ENCODE peak calls at places on chromosomes 16 and 17, in nine cellular contexts. T is nephron progenitor cell; Z is H1; E is omental fat pad; K is AG04449; M is hepatocyte; B is natural killer cell; C is right lobe of liver; R is CD4-positive, alpha-beta T cell. W is an unnamed sample.

GRCh38 chr17:78172284-78173024 is 4.1 kb downstream of the SYNGR2 start:
- DNase-seq in T (no peak), R (no peak), B (no peak), E (no peak), C (no peak), Z (no peak), K (no peak), M (no peak), W (peak)

GRCh38 chr16:85551319-85551978 is 61.7 kb upstream of the GSE1 start:
- DNase-seq in M (no peak), R (no peak), B (no peak), E (no peak), Z (no peak), C (no peak), T (no peak), K (no peak), W (peak)

GRCh38 chr16:22023505-22023904 is 15.6 kb downstream of the MOSMO start:
- DNase-seq in K (no peak), C (no peak), E (no peak), T (no peak), Z (no peak), M (no peak), B (no peak), R (no peak), W (no peak)

GRCh38 chr17:42247734-42248133 is 28.5 kb downstream of the STAT5B start:
- DNase-seq in C (no peak), Z (no peak), T (no peak), M (peak), B (no peak), K (peak), E (no peak), R (no peak), W (no peak)

GRCh38 chr16:55912022-55912421 is 36.8 kb upstream of the CES5A start:
- DNase-seq in Z (no peak), C (no peak), E (no peak), K (no peak), R (no peak), T (no peak), M (no peak), B (no peak), W (no peak)

GRCh38 chr16:23424292-23424958 is 28.6 kb downstream of the COG7 start:
- DNase-seq in Z (no peak), B (no peak), E (no peak), T (no peak), M (no peak), R (no peak), C (no peak), K (no peak), W (peak)

GRCh38 chr17:71975998-71976649 is 144.7 kb upstream of the SOX9 start:
- DNase-seq in K (peak), Z (no peak), T (no peak), E (peak), M (peak), B (no peak), C (peak), R (no peak), W (peak)

GRCh38 chr16:80507538-80507937 is 33.3 kb upstream of the DYNLRB2 start:
- DNase-seq in R (no peak), M (no peak), E (no peak), B (no peak), K (no peak), T (no peak), C (no peak), Z (no peak), W (no peak)

GRCh38 chr16:85220125-85220839 is 108.0 kb upstream of the CIBAR2 start:
- DNase-seq in E (no peak), R (no peak), C (peak), M (peak), K (no peak), B (no peak), Z (no peak), T (peak), W (peak)

GRCh38 chr16:30005341-30006094 is 5.3 kb downstream of the DOC2A start:
- DNase-seq in B (no peak), R (peak), C (peak), M (peak), Z (no peak), E (no peak), K (no peak), T (peak), W (no peak)

GRCh38 chr16:11297492-11298142 is 16.5 kb upstream of the PRM1 start:
- DNase-seq in T (peak), E (no peak), R (peak), K (no peak), M (peak), B (peak), Z (no peak), C (peak), W (peak)

GRCh38 chr17:16443390-16444257 is 28.3 kb downstream of the TRPV2 start:
- DNase-seq in K (no peak), E (no peak), M (no peak), Z (no peak), B (no peak), R (no peak), C (no peak), T (no peak), W (no peak)

GRCh38 chr17:64262422-64263260 is at the start of gene TEX2:
- DNase-seq in B (peak), M (peak), E (no peak), K (no peak), C (peak), Z (no peak), R (peak), T (peak), W (peak)

GRCh38 chr17:77083547-77083946 is 57.2 kb upstream of the SEC14L1 start:
- DNase-seq in C (no peak), B (no peak), T (no peak), R (no peak), M (no peak), Z (no peak), K (no peak), E (no peak), W (no peak)

GRCh38 chr16:65954446-65954845 is 412.0 kb upstream of the CDH5 start:
- DNase-seq in E (no peak), T (no peak), R (no peak), M (no peak), B (no peak), C (no peak), Z (no peak), K (no peak), W (no peak)

GRCh38 chr16:71927787-71928186 is 32.5 kb downstream of the IST1 start:
- DNase-seq in Z (no peak), E (no peak), R (no peak), K (no peak), T (no peak), M (no peak), B (no peak), C (no peak), W (no peak)

GRCh38 chr17:16314189-16314588 is 39.1 kb downstream of the CENPV start:
- DNase-seq in T (no peak), K (no peak), B (no peak), Z (no peak), E (no peak), M (no peak), R (no peak), C (no peak), W (no peak)

GRCh38 chr16:75566889-75567255 is 693 bp downstream of the GABARAPL2 start:
- DNase-seq in R (no peak), Z (no peak), M (peak), B (no peak), T (peak), K (no peak), C (no peak), E (no peak), W (peak)

GRCh38 chr17:19502517-19502916 is 31.1 kb upstream of the SLC47A1 start:
- DNase-seq in Z (no peak), C (no peak), M (no peak), E (no peak), T (no peak), B (no peak), K (no peak), R (peak), W (no peak)

GRCh38 chr16:11207646-11208045 is 48.4 kb downstream of the SOCS1 start:
- DNase-seq in C (no peak), T (no peak), Z (no peak), K (no peak), E (no peak), R (no peak), M (no peak), B (no peak), W (no peak)

GRCh38 chr16:4677390-4677789 is 16.0 kb upstream of the NUDT16L1 start:
- DNase-seq in C (peak), K (no peak), T (no peak), Z (no peak), R (no peak), M (no peak), E (no peak), B (no peak), W (no peak)

GRCh38 chr17:77834170-77835115 is 124.1 kb upstream of the TNRC6C start:
- DNase-seq in K (no peak), T (no peak), Z (no peak), M (peak), B (peak), E (peak), R (peak), C (peak), W (no peak)

GRCh38 chr17:78130439-78131101 is at the start of gene TMC8:
- DNase-seq in Z (no peak), M (no peak), E (no peak), B (peak), C (peak), T (no peak), K (no peak), R (peak), W (no peak)

GRCh38 chr16:57324649-57325223 is 33.8 kb upstream of the CCL22 start:
- DNase-seq in E (no peak), Z (no peak), K (no peak), T (no peak), M (no peak), R (no peak), C (no peak), B (no peak), W (no peak)

GRCh38 chr17:79843917-79844815 is 4.9 kb upstream of the CBX4 start:
- DNase-seq in B (no peak), K (no peak), Z (no peak), M (peak), R (no peak), T (peak), E (no peak), C (peak), W (peak)

GRCh38 chr16:65782537-65783290 is 583.8 kb upstream of the CDH5 start:
- DNase-seq in R (no peak), T (no peak), Z (no peak), B (no peak), E (no peak), K (peak), M (no peak), C (no peak), W (no peak)

GRCh38 chr17:59388070-59388556 is 56.7 kb downstream of the YPEL2 start:
- DNase-seq in R (no peak), C (no peak), B (no peak), T (no peak), K (no peak), E (no peak), M (no peak), Z (no peak), W (no peak)

GRCh38 chr17:65407017-65407416 is 154.4 kb downstream of the AXIN2 start:
- DNase-seq in R (no peak), T (no peak), B (no peak), E (no peak), Z (no peak), C (no peak), M (no peak), K (no peak), W (no peak)

GRCh38 chr17:51770031-51770759 is 388.3 kb downstream of the CA10 start:
- DNase-seq in T (no peak), B (no peak), R (no peak), E (no peak), Z (no peak), M (no peak), C (no peak), K (no peak), W (peak)

GRCh38 chr16:15054357-15055140 is 1.3 kb downstream of the NTAN1 start:
- DNase-seq in Z (no peak), K (no peak), C (no peak), M (no peak), B (no peak), E (no peak), T (no peak), R (no peak), W (no peak)

GRCh38 chr16:15053904-15054303 is 2.0 kb downstream of the NTAN1 start:
- DNase-seq in C (no peak), B (no peak), R (no peak), K (no peak), T (no peak), Z (no peak), E (no peak), M (no peak), W (no peak)

GRCh38 chr16:15052747-15053476 is 3.0 kb downstream of the NTAN1 start:
- DNase-seq in E (no peak), T (no peak), K (no peak), M (no peak), B (no peak), Z (no peak), R (no peak), C (no peak), W (no peak)

GRCh38 chr16:15057755-15058417 is 2.0 kb upstream of the NTAN1 start:
- DNase-seq in M (no peak), B (no peak), C (no peak), K (no peak), E (no peak), T (no peak), R (no peak), Z (no peak), W (peak)

DNA sequence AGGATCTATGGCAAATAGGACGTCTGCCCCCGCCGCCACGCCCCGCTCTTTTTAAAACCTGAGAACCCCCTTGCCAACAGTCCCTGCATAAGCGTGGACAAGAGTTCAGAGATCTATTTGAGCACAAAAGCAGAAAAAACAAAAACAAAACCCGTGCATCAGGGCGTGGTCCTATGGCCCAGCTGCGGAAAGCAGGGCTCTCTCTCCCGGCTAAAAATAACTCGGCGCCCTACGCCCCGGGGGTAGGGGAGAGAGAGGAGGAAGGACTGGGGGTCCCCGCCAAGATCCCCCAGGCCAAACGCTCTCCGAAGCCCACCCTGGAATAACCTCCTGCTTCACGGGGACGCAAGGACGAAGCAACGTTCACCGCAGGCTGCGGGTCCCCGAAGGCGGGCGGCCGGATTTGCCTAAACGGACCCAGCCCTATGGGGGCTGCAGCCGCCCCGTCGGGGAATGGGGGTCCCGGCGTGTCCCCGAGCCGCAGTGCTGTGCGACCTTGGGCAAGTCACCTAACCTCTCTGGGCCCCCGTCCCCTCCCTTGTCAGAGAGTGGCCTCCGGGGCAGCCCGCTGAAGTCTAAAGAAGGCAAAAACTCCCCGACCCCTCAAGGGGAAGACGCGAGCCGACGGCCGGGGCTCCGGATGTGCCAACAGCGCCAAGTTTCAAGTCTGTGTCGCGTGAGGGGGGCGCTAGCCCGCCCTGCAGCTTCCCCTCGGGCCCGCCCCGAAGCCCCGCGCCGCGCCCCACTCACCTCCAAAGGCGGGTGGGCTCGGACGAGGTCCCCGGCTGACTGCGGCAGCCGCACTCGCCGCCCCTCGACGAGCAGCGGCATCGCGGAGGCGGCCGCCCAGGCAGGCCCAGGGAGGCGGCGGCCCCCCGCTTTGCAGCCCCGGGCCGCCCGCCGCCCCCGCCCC is 477 bp downstream of the NTAN1 start:
- DNase-seq in E (no peak), Z (no peak), K (no peak), R (no peak), B (no peak), M (peak), C (no peak), T (no peak), W (peak)
- TF ChIP-seq CTCF in E (no peak), Z (peak), K (peak), R (peak), B (peak), M (peak), C (no peak), T (no peak), W (no peak)

GRCh38 chr16:20568404-20568803 is 7.8 kb downstream of the ACSM2B start:
- DNase-seq in K (no peak), Z (no peak), E (no peak), C (no peak), B (no peak), R (no peak), M (no peak), T (no peak), W (no peak)
- TF ChIP-seq CTCF in K (no peak), Z (no peak), E (no peak), C (no peak), B (no peak), R (no peak), M (no peak), T (no peak), W (no peak)

DNA sequence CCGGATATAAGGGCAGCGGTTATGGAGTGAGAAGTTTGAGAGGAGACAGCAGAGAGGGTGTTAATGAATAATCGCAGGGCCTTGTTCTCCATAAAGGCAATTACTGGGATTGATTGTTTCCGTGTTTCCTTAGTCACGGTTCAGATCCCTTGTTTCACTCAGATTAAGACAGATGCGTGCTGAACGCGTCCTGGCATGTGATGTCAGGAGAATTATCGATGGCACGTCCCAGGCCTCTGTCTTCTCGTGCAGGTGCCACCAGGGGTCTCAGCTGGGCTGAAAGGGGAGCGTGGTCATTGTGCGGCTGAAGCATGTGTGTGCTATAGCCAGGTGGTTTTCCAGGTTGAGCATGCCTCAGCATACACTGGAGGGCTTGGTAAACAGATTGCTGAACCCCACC is 142.4 kb upstream of the NOL11 start:
- DNase-seq in Z (no peak), R (no peak), T (peak), B (no peak), M (no peak), K (no peak), E (no peak), C (no peak), W (no peak)
- TF ChIP-seq CTCF in Z (no peak), R (no peak), T (no peak), B (no peak), M (no peak), K (no peak), E (no peak), C (no peak), W (no peak)

GRCh38 chr17:80992948-80993624 is 1.4 kb downstream of the CHMP6 start:
- DNase-seq in T (no peak), R (no peak), E (no peak), Z (no peak), K (no peak), C (no peak), M (peak), B (no peak), W (no peak)

GRCh38 chr17:80990921-80991644 is 558 bp upstream of the CHMP6 start:
- DNase-seq in C (no peak), B (no peak), T (no peak), R (no peak), K (no peak), E (no peak), Z (no peak), M (no peak), W (peak)

GRCh38 chr17:80992077-80992947 is 671 bp downstream of the CHMP6 start:
- DNase-seq in C (no peak), R (no peak), K (no peak), E (no peak), Z (no peak), M (peak), B (no peak), T (peak), W (no peak)

GRCh38 chr17:80989586-80989913 is 2.1 kb upstream of the CHMP6 start:
- DNase-seq in C (no peak), R (no peak), K (no peak), T (no peak), M (no peak), B (no peak), E (no peak), Z (no peak), W (no peak)

DNA sequence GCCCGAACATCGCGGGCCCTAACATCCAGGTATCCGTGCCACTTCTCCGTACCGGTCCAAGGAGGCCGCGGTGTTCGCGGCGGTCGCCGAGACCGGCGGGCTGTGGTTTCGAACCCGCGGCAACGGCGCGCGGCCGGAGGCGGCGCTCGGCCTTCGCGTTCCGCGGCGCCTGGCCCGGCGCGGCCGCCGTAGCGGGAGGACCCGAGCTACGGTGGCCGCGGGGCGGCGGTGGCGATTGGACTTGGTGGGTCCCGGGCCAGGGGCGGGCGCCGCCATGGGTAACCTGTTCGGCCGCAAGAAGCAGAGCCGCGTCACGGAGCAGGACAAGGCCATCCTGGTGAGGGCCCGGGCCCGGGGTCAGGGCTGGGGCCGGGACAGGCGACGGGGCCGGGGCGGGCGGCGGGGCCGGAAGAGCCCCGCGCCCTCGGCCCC is at the start of gene CHMP6:
- DNase-seq in C (peak), E (peak), R (peak), B (peak), Z (no peak), K (no peak), M (peak), T (peak), W (peak)
- TF ChIP-seq CTCF in C (peak), E (no peak), R (no peak), B (peak), Z (peak), K (no peak), M (no peak), T (no peak), W (no peak)

GRCh38 chr17:55238197-55238930 is 26.4 kb upstream of the HLF start:
- DNase-seq in K (peak), R (peak), C (peak), B (peak), E (peak), M (peak), Z (peak), T (peak), W (peak)
- TF ChIP-seq CTCF in K (no peak), R (no peak), C (no peak), B (no peak), E (no peak), M (no peak), Z (no peak), T (no peak), W (no peak)

GRCh38 chr17:63190821-63191220 is 224.8 kb downstream of the TANC2 start:
- DNase-seq in Z (no peak), E (no peak), C (no peak), K (no peak), M (no peak), R (no peak), B (no peak), T (no peak), W (no peak)

GRCh38 chr17:63189930-63190329 is 223.9 kb downstream of the TANC2 start:
- DNase-seq in K (no peak), Z (no peak), C (no peak), B (no peak), E (no peak), R (no peak), M (no peak), T (no peak), W (no peak)

GRCh38 chr17:63189082-63189481 is 223.0 kb downstream of the TANC2 start:
- DNase-seq in K (no peak), Z (no peak), M (no peak), R (no peak), T (no peak), C (no peak), B (no peak), E (no peak), W (no peak)

GRCh38 chr17:63181856-63182255 is 215.8 kb downstream of the TANC2 start:
- DNase-seq in C (no peak), B (no peak), R (no peak), T (no peak), K (no peak), Z (no peak), E (no peak), M (no peak), W (no peak)

DNA sequence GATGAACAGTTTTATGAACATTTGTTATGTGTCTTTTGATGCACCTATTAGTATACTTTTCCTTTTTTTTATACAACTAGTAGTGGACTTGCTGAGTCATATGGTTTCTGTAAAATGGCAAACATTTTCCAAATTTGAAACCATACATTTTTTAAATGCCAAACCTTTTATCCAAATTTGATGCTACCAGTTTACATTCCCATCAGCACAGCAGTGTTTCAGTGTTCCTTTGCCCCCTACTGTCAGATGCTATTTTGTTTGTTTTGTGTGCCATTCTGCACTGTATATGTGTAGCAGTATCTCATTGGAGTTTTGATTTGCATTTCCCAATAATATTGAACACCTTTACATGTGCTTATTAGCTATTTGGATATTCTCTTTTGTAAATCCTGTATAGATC is 219.4 kb downstream of the TANC2 start:
- DNase-seq in K (no peak), R (no peak), B (no peak), C (no peak), M (no peak), Z (no peak), T (no peak), E (no peak), W (no peak)
- TF ChIP-seq CTCF in K (peak), R (no peak), B (no peak), C (no peak), M (no peak), Z (no peak), T (no peak), E (no peak), W (no peak)

GRCh38 chr17:32610943-32611342 is 124.2 kb downstream of the CDK5R1 start:
- DNase-seq in C (no peak), K (no peak), Z (no peak), E (no peak), T (no peak), B (no peak), M (no peak), R (no peak), W (no peak)
- TF ChIP-seq CTCF in C (no peak), K (no peak), Z (no peak), E (no peak), T (no peak), B (no peak), M (no peak), R (no peak), W (no peak)

W was measured in colonic mucosa.